ENCODE peak calls at places on chromosome 18, in five cellular contexts. E is PC-3; W is body of pancreas; P is astrocyte; A is CD4-positive, alpha-beta T cell. T is an unnamed sample.

GRCh38 chr18:62028715-62029114 is 135.9 kb upstream of the RNF152 start:
- DNase-seq in P (no peak), E (no peak), A (no peak), W (no peak), T (no peak)

GRCh38 chr18:6289454-6290242 is 125.1 kb downstream of the L3MBTL4 start:
- DNase-seq in W (no peak), E (no peak), P (no peak), A (no peak), T (no peak)

GRCh38 chr18:59039449-59039848 is 100.2 kb upstream of the SEC11C start:
- DNase-seq in A (no peak), W (no peak), E (no peak), P (no peak), T (no peak)

GRCh38 chr18:68441241-68441640 is 273.7 kb downstream of the TMX3 start:
- DNase-seq in E (no peak), P (no peak), W (no peak), A (no peak), T (no peak)

GRCh38 chr18:56575819-56576663 is 62.4 kb downstream of the TXNL1 start:
- DNase-seq in E (peak; percentile 80), W (peak; percentile 40), A (no peak), P (peak; percentile 28), T (peak; percentile 34)

GRCh38 chr18:48230459-48231113 is 178.6 kb downstream of the ZBTB7C start:
- DNase-seq in P (peak; percentile 15), W (peak; percentile 48), A (no peak), E (peak; percentile 48), T (peak; percentile 3)

GRCh38 chr18:68604256-68604655 is 110.7 kb downstream of the TMX3 start:
- DNase-seq in A (no peak), E (no peak), W (no peak), P (no peak), T (no peak)

GRCh38 chr18:362914-363295 is 95.1 kb upstream of the THOC1 start:
- DNase-seq in E (no peak), A (no peak), W (no peak), P (peak; percentile 73), T (no peak)

GRCh38 chr18:11607897-11608296 is 1.5 kb upstream of the SLC35G4 start:
- DNase-seq in E (no peak), W (no peak), P (no peak), A (no peak), T (no peak)

DNA sequence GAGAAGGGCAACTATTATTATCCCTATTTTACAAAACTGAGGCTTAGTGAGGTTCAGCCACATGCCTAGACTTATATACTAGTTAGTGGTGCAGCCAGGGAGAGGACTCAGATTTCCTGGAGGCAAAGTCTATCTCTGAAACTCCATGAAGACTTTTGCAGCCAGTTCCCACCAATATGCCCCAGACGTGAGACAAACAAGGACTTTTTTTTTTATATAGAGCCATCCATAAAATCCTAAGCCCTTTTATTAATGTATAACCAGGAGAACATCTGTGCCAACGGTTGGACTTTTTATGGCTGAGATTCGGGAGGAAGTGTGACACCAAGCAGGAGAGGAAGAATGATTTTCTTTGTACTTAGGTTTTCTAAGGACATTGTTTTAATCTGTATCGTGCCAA is 29.9 kb downstream of the LIPG start:
- DNase-seq in W (no peak), E (no peak), P (no peak), A (no peak), T (no peak)
- H3K27ac ChIP-seq in W (no peak overlapping the region), E (no peak overlapping the region), P (no peak overlapping the region), A (no peak overlapping the region), T (no peak overlapping the region)

DNA sequence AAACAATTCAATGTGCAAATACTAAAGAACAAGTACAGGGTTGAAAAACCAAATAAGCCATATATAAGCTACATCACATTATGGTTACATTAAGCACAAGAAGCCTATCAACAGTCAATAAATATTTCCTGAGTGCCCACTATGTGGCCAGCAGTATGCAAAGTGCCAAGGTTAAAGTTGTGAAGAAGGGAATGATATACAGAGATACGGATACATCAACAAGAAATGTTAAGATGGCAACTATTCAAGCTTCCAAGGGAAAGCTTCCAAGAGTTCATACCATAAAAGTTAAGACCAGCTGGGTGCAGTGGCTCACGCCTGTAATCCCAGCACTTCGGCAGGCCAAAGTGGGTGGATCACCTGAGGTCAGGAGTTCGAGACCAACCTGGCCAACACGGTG is 14.0 kb downstream of the DYM start:
- DNase-seq in W (no peak), A (no peak), P (no peak), E (no peak), T (no peak)
- H3K9me3 ChIP-seq in W (peaks cover 37% of the 10 kb centered on the region), A (peaks cover 11% of the 10 kb centered on the region), P (peaks cover 2% of the 10 kb centered on the region), E (no peaks in the 10 kb centered on the region), T (peaks cover 15% of the 10 kb centered on the region)

GRCh38 chr18:26480897-26481795 is 67.2 kb downstream of the KCTD1 start:
- DNase-seq in A (no peak), E (peak; percentile 98), P (peak; percentile 99), W (no peak), T (peak; percentile 74)

GRCh38 chr18:26476697-26477096 is 71.7 kb downstream of the KCTD1 start:
- DNase-seq in A (no peak), E (no peak), P (no peak), W (no peak), T (no peak)

GRCh38 chr18:26479065-26479685 is 69.2 kb downstream of the KCTD1 start:
- DNase-seq in W (no peak), P (no peak), A (no peak), E (no peak), T (no peak)

GRCh38 chr18:26479686-26480079 is 68.7 kb downstream of the KCTD1 start:
- DNase-seq in W (no peak), A (no peak), P (peak; percentile 36), E (peak; percentile 28), T (no peak)

GRCh38 chr18:26477828-26478466 is 70.4 kb downstream of the KCTD1 start:
- DNase-seq in A (no peak), P (no peak), W (no peak), E (peak; percentile 76), T (no peak)
- H3K27ac ChIP-seq in A (no peak overlapping the region), P (peak overlapping the region; percentile 4), W (no peak overlapping the region), E (peak overlapping the region; percentile 97), T (no peak overlapping the region)

GRCh38 chr18:75316826-75317225 is 106.2 kb downstream of the TSHZ1 start:
- DNase-seq in E (no peak), A (no peak), P (no peak), W (no peak), T (no peak)
- H3K9me3 ChIP-seq in E (no peaks in the 10 kb centered on the region), A (no peaks in the 10 kb centered on the region), P (no peaks in the 10 kb centered on the region), W (no peaks in the 10 kb centered on the region), T (no peaks in the 10 kb centered on the region)

GRCh38 chr18:8952796-8953760 is 149.4 kb upstream of the NDUFV2 start:
- DNase-seq in A (no peak), P (peak; percentile 72), E (peak; percentile 77), W (peak; percentile 13), T (peak; percentile 74)

GRCh38 chr18:8949206-8949605 is 153.3 kb upstream of the NDUFV2 start:
- DNase-seq in P (peak; percentile 49), E (no peak), W (no peak), A (no peak), T (no peak)

GRCh38 chr18:8951491-8951890 is 151.0 kb upstream of the NDUFV2 start:
- DNase-seq in A (no peak), W (no peak), P (no peak), E (peak; percentile 63), T (no peak)

GRCh38 chr18:8948471-8949149 is 153.9 kb upstream of the NDUFV2 start:
- DNase-seq in A (no peak), E (peak; percentile 93), P (peak; percentile 96), W (no peak), T (peak; percentile 80)

GRCh38 chr18:8952174-8952573 is 150.3 kb upstream of the NDUFV2 start:
- DNase-seq in E (no peak), A (no peak), P (no peak), W (no peak), T (no peak)
- H3K27ac ChIP-seq in E (no peak overlapping the region), A (no peak overlapping the region), P (no peak overlapping the region), W (no peak overlapping the region), T (peak overlapping the region; percentile 52)

DNA sequence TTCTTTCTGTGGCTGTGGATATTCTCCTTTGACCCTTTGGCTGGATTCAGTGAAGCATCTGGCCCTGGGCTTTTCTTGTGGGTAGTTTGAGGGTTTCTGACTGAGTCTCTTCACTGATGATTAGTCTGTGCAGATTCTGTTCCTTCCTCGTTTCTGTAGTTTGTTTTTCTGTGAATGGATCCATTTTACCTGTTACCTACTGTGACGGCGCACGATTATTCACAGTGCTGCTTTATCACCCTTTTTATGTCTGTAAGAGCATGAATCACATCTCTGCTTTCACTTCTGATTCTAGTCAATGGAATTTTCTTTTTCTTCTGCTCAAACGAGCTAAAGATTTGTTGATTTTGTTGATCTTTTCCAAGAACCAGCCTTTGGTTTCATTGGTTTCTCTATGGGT is 60.8 kb downstream of the SLC66A2 start:
- DNase-seq in P (no peak), E (no peak), W (no peak), A (no peak), T (no peak)
- H3K9me3 ChIP-seq in P (peaks cover 26% of the 10 kb centered on the region), E (no peaks in the 10 kb centered on the region), W (peaks cover 35% of the 10 kb centered on the region), A (peaks cover 59% of the 10 kb centered on the region), T (peaks cover 39% of the 10 kb centered on the region)

GRCh38 chr18:79692886-79693285 is 13.3 kb downstream of the CTDP1 start:
- DNase-seq in E (no peak), A (no peak), P (no peak), W (no peak), T (no peak)

GRCh38 chr18:79692056-79692455 is 12.5 kb downstream of the CTDP1 start:
- DNase-seq in A (no peak), E (no peak), P (no peak), W (no peak), T (no peak)

GRCh38 chr18:79694895-79695213 is 15.3 kb downstream of the CTDP1 start:
- DNase-seq in W (no peak), A (no peak), E (no peak), P (no peak), T (no peak)

GRCh38 chr18:79695269-79695668 is 15.7 kb downstream of the CTDP1 start:
- DNase-seq in A (no peak), W (no peak), E (no peak), P (no peak), T (no peak)

DNA sequence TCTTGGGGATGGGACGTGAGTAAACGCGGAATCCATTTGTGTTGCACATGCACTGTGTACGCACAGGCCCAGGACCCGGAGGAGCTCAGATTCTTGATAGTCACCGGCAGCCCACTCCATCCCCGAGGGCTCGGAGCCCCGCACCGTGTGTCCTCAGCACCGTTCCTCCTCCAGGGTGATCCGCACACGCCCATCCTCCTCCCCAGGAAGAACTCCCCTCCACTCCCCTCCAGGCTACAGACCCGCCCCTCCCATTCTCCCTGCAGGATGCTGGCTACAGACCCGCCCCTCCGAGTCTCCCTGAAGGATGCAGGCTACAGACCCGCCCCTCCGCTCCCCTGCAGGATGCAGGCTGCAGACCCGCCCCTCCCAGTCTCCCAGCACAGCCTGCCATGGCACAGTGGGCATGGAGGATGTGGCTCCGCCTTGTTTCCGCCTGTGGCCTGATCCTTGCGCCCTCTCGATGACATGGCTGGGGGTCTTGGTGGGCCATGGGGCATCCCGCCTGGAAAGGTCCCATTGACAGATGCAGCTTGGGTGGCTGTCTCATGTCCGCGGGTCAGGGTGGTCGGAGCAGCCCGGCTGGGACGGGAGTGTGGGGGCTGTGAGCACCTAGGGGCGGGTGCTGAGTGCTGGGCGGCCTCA is 14.1 kb downstream of the CTDP1 start:
- DNase-seq in P (no peak), A (no peak), E (no peak), W (no peak), T (no peak)
- H3K27ac ChIP-seq in P (no peak overlapping the region), A (no peak overlapping the region), E (no peak overlapping the region), W (no peak overlapping the region), T (no peak overlapping the region)

GRCh38 chr18:14928396-14928795 is 180.4 kb downstream of the ANKRD30B start:
- DNase-seq in A (no peak), W (no peak), E (peak; percentile 73), P (no peak), T (no peak)
- H3K9me3 ChIP-seq in A (no peaks in the 10 kb centered on the region), W (no peaks in the 10 kb centered on the region), E (no peaks in the 10 kb centered on the region), P (peaks cover 10% of the 10 kb centered on the region), T (peaks cover 53% of the 10 kb centered on the region)

GRCh38 chr18:23114171-23114881 is 21.0 kb upstream of the CABLES1 start:
- DNase-seq in P (no peak), E (no peak), W (peak; percentile 25), A (no peak), T (no peak)
- H3K27ac ChIP-seq in P (peak overlapping the region; percentile 41), E (peak overlapping the region; percentile 95), W (no peak overlapping the region), A (no peak overlapping the region), T (no peak overlapping the region)

T was measured in AG04450.